ENCODE peak calls at places on chromosomes 6 and 20, in five cellular contexts. Z is HCT116, R is H9, L is adipocyte, H is trophoblast cell. T is an unnamed sample.

GRCh38 chr6:13554929-13555333 is 19.5 kb upstream of the SIRT5 start:
- DNase-seq in Z (no peak), R (peak), L (no peak), H (no peak), T (peak)

GRCh38 chr6:15588966-15589634 is 73.7 kb downstream of the DTNBP1 start:
- DNase-seq in Z (no peak), R (no peak), L (peak), H (no peak), T (no peak)

GRCh38 chr20:43755851-43756250 is 29.0 kb upstream of the GTSF1L start:
- DNase-seq in Z (no peak), R (no peak), L (no peak), H (no peak), T (no peak)

GRCh38 chr20:10322073-10323012 is 103.7 kb downstream of the SNAP25 start:
- DNase-seq in Z (no peak), R (no peak), L (peak), H (no peak), T (no peak)

GRCh38 chr6:159908535-159908934 is 17.7 kb downstream of the MAS1 start:
- DNase-seq in Z (no peak), R (no peak), L (peak), H (no peak), T (no peak)

GRCh38 chr20:63594043-63594561 is 20.1 kb upstream of the HELZ2 start:
- DNase-seq in Z (no peak), R (no peak), L (peak), H (no peak), T (peak)

GRCh38 chr20:9344080-9344920 is 170.1 kb upstream of the LAMP5 start:
- DNase-seq in Z (no peak), R (no peak), L (no peak), H (no peak), T (peak)

GRCh38 chr6:45438849-45439406 is 61.2 kb upstream of the SUPT3H start:
- DNase-seq in Z (peak), R (no peak), L (peak), H (no peak), T (peak)

GRCh38 chr6:93193868-93194267 is 225.5 kb downstream of the EPHA7 start:
- DNase-seq in Z (no peak), R (no peak), L (no peak), H (no peak), T (no peak)

GRCh38 chr6:72952808-72953630 is 272.3 kb downstream of the KHDC1L start:
- DNase-seq in Z (no peak), R (no peak), L (no peak), H (peak), T (peak)

GRCh38 chr6:12324096-12324495 is 33.9 kb downstream of the EDN1 start:
- DNase-seq in Z (peak), R (no peak), L (peak), H (peak), T (peak)

GRCh38 chr6:33985947-33986346 is 159.9 kb downstream of the GRM4 start:
- DNase-seq in Z (no peak), R (peak), L (no peak), H (no peak), T (no peak)

GRCh38 chr20:59398552-59399265 is 98.3 kb downstream of the EDN3 start:
- DNase-seq in Z (no peak), R (no peak), L (no peak), H (no peak), T (no peak)

GRCh38 chr6:85679445-85680123 is 36.9 kb upstream of the SYNCRIP start:
- DNase-seq in Z (no peak), R (no peak), L (peak), H (no peak), T (no peak)

GRCh38 chr6:23454090-23454998 is 671.7 kb upstream of the NRSN1 start:
- DNase-seq in Z (no peak), R (no peak), L (peak), H (no peak), T (no peak)

GRCh38 chr6:163745566-163746400 is 331.3 kb downstream of the QKI start:
- DNase-seq in Z (no peak), R (no peak), L (peak), H (peak), T (peak)

GRCh38 chr6:13764996-13765395 is 49.4 kb downstream of the MCUR1 start:
- DNase-seq in Z (no peak), R (no peak), L (no peak), H (no peak), T (no peak)

GRCh38 chr6:163416640-163417253 is 2.2 kb downstream of the QKI start:
- DNase-seq in Z (peak), R (no peak), L (peak), H (peak), T (peak)

GRCh38 chr20:9889270-9889981 is 50.5 kb upstream of the PAK5 start:
- DNase-seq in Z (no peak), R (no peak), L (no peak), H (no peak), T (peak)

GRCh38 chr6:82365011-82365751 is 1.6 kb downstream of the TPBG start:
- DNase-seq in Z (peak), R (peak), L (peak), H (peak), T (peak)

GRCh38 chr6:169810066-169810989 is 58.9 kb downstream of the ERMARD start:
- DNase-seq in Z (peak), R (peak), L (no peak), H (no peak), T (no peak)

GRCh38 chr20:3250091-3250504 is 11.1 kb upstream of the SLC4A11 start:
- DNase-seq in Z (no peak), R (peak), L (no peak), H (peak), T (peak)

GRCh38 chr20:61482425-61482887 is 230.4 kb downstream of the CDH4 start:
- DNase-seq in Z (no peak), R (peak), L (no peak), H (no peak), T (no peak)

GRCh38 chr6:2485116-2485515 is 239.7 kb upstream of the GMDS start:
- DNase-seq in Z (no peak), R (no peak), L (no peak), H (no peak), T (no peak)

GRCh38 chr6:168916576-168917207 is 337.0 kb downstream of the THBS2 start:
- DNase-seq in Z (no peak), R (no peak), L (peak), H (no peak), T (no peak)

GRCh38 chr20:43658068-43658722 is 8.7 kb upstream of the MYBL2 start:
- DNase-seq in Z (no peak), R (no peak), L (peak), H (no peak), T (no peak)

GRCh38 chr20:41390889-41391288 is 24.3 kb upstream of the EMILIN3 start:
- DNase-seq in Z (no peak), R (no peak), L (no peak), H (peak), T (no peak)

GRCh38 chr20:19212524-19213502 is at the start of gene SLC24A3:
- DNase-seq in Z (no peak), R (peak), L (peak), H (peak), T (no peak)

GRCh38 chr6:89313006-89313405 is 2.1 kb downstream of the GABRR2 start:
- DNase-seq in Z (no peak), R (no peak), L (peak), H (no peak), T (peak)

GRCh38 chr20:50735813-50736212 is 4.4 kb downstream of the PARD6B start:
- DNase-seq in Z (no peak), R (no peak), L (no peak), H (peak), T (no peak)

GRCh38 chr6:35640017-35640664 is 48.6 kb downstream of the FKBP5 start:
- DNase-seq in Z (no peak), R (no peak), L (peak), H (no peak), T (no peak)

GRCh38 chr20:10672579-10673127 is 1.1 kb downstream of the JAG1 start:
- DNase-seq in Z (no peak), R (no peak), L (peak), H (peak), T (peak)

GRCh38 chr20:48808382-48809034 is 19.3 kb downstream of the PREX1 start:
- DNase-seq in Z (no peak), R (no peak), L (no peak), H (peak), T (no peak)

GRCh38 chr6:82646231-82646615 is 282.6 kb downstream of the TPBG start:
- DNase-seq in Z (no peak), R (no peak), L (no peak), H (no peak), T (no peak)

GRCh38 chr20:31841928-31842327 is 3.5 kb downstream of the FOXS1 start:
- DNase-seq in Z (no peak), R (no peak), L (peak), H (no peak), T (peak)
- H3K9ac ChIP-seq in Z (no peak), R (no peak), L (no peak), H (no peak), T (peak)

DNA sequence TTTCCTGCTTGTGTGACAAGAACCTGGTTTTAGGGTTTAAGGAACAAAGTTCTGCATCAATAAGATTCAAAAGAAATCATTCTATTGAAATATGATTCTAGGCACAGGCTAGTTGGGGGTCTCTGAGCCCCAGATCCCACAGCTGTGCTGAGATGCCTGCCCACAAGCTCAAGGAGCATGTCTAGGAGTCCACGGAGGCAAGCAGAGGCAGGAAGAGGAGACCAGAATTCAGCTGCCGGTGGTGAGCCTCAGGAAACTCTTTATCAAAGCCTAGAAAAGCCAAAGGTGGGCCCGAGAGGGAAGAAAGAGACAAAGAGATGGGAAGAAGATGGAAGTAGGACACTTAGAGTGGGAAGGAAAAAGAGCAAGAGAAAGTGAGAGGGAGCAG is 40.7 kb upstream of the DDR1 start:
- DNase-seq in Z (no peak), R (no peak), L (no peak), H (no peak), T (no peak)
- H3K9ac ChIP-seq in Z (peak), R (no peak), L (peak), H (no peak), T (no peak)

GRCh38 chr6:25727028-25727427 is 27.5 kb upstream of the SLC17A4 start:
- DNase-seq in Z (no peak), R (no peak), L (no peak), H (no peak), T (no peak)

GRCh38 chr6:25726122-25726911 is 28.2 kb upstream of the SLC17A4 start:
- DNase-seq in Z (no peak), R (no peak), L (no peak), H (no peak), T (no peak)
- H3K9ac ChIP-seq in Z (no peak), R (no peak), L (no peak), H (no peak), T (no peak)

GRCh38 chr20:23027721-23028120 is 7.4 kb upstream of the SSTR4 start:
- DNase-seq in Z (no peak), R (no peak), L (no peak), H (no peak), T (no peak)
- H3K9ac ChIP-seq in Z (no peak), R (no peak), L (no peak), H (no peak), T (no peak)

DNA sequence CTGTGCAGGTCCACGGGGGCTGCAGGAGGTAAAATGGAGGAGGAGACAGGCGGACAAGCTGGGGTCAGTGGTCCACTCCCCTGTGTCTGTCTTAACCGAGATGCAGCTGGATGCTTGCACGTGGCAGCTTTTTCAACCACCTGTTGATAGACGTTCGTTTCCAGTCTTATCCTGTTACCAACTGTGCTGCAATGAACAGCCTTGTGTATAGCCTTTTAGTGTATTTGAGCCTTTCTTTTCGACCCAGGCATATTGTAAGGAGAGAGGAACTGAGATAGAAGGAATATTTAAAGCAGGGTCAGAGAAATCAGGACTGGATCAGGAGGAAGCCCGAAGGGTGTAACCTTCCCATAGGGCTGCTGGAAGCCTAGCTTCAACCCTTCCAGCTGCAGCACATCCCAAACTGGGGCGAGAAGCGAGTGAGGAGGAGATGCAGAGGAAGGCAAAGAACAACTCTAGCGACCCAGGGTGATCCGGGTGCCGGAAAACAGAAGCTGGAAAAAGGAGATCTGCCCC is 11.4 kb downstream of the TRIM31 start:
- DNase-seq in Z (no peak), R (no peak), L (no peak), H (no peak), T (peak)
- H3K9ac ChIP-seq in Z (peak), R (no peak), L (peak), H (no peak), T (no peak)

GRCh38 chr20:23358923-23359572 is 2.9 kb upstream of the GZF1 start:
- DNase-seq in Z (no peak), R (no peak), L (no peak), H (no peak), T (no peak)
- H3K9ac ChIP-seq in Z (peak), R (no peak), L (no peak), H (no peak), T (no peak)

GRCh38 chr6:125918230-125918629 is 38.3 kb upstream of the HINT3 start:
- DNase-seq in Z (no peak), R (no peak), L (no peak), H (no peak), T (no peak)
- H3K9ac ChIP-seq in Z (no peak), R (no peak), L (peak), H (no peak), T (no peak)

GRCh38 chr6:155419161-155419560 is 36.5 kb downstream of the NOX3 start:
- DNase-seq in Z (no peak), R (no peak), L (peak), H (no peak), T (no peak)

GRCh38 chr6:155420492-155420891 is 35.1 kb downstream of the NOX3 start:
- DNase-seq in Z (no peak), R (no peak), L (no peak), H (no peak), T (no peak)

GRCh38 chr6:155415953-155416352 is 39.7 kb downstream of the NOX3 start:
- DNase-seq in Z (no peak), R (no peak), L (no peak), H (no peak), T (no peak)

GRCh38 chr6:155417454-155417853 is 38.2 kb downstream of the NOX3 start:
- DNase-seq in Z (no peak), R (no peak), L (peak), H (no peak), T (no peak)

GRCh38 chr6:155418017-155418749 is 37.5 kb downstream of the NOX3 start:
- DNase-seq in Z (no peak), R (no peak), L (peak), H (peak), T (peak)
- H3K9ac ChIP-seq in Z (no peak), R (no peak), L (peak), H (no peak), T (no peak)

T was measured in endothelial cell of umbilical vein.